ENCODE peak calls at places on chromosomes 6 and 20, in six cellular contexts. G is HCT116, L is psoas muscle, I is body of pancreas, R is fibroblast of lung, P is ascending aorta. T is an unnamed sample. For H3K4me1, the result is how much of the 10 kb centered on the place peaks cover.

GRCh38 chr6:119078449-119079287 is at the start of gene FAM184A:
- DNase-seq in G (peak), L (peak), I (peak), R (peak), P (peak), T (no peak)

GRCh38 chr20:13102237-13102636 is 93.5 kb downstream of the SPTLC3 start:
- DNase-seq in G (no peak), L (no peak), I (no peak), R (peak), P (no peak), T (no peak)

GRCh38 chr6:5135783-5136376 is 50.7 kb downstream of the PPP1R3G start:
- DNase-seq in G (peak), L (no peak), I (no peak), R (peak), P (no peak), T (no peak)

GRCh38 chr6:127475823-127476176 is 16.6 kb upstream of the KIAA0408 start:
- DNase-seq in G (no peak), L (peak), I (no peak), R (no peak), P (no peak), T (no peak)

GRCh38 chr20:34825530-34826362 is at the start of gene NCOA6:
- DNase-seq in G (peak), L (peak), I (peak), R (peak), P (peak), T (peak)

GRCh38 chr20:56343861-56344381 is 14.9 kb upstream of the FAM210B start:
- DNase-seq in G (no peak), L (no peak), I (peak), R (peak), P (no peak), T (no peak)

GRCh38 chr6:49269190-49269589 is 193.9 kb downstream of the MMUT start:
- DNase-seq in G (no peak), L (no peak), I (no peak), R (peak), P (no peak), T (no peak)

GRCh38 chr6:34102099-34102656 is 43.7 kb downstream of the GRM4 start:
- DNase-seq in G (no peak), L (no peak), I (no peak), R (no peak), P (no peak), T (no peak)

GRCh38 chr20:47273591-47274235 is 82.8 kb downstream of the ZMYND8 start:
- DNase-seq in G (no peak), L (no peak), I (no peak), R (peak), P (no peak), T (peak)

GRCh38 chr20:45910670-45911485 is 1.1 kb downstream of the PLTP start:
- DNase-seq in G (peak), L (peak), I (peak), R (peak), P (peak), T (peak)

GRCh38 chr6:22064558-22064957 is 232.3 kb downstream of the PRL start:
- DNase-seq in G (no peak), L (no peak), I (no peak), R (no peak), P (no peak), T (no peak)

DNA sequence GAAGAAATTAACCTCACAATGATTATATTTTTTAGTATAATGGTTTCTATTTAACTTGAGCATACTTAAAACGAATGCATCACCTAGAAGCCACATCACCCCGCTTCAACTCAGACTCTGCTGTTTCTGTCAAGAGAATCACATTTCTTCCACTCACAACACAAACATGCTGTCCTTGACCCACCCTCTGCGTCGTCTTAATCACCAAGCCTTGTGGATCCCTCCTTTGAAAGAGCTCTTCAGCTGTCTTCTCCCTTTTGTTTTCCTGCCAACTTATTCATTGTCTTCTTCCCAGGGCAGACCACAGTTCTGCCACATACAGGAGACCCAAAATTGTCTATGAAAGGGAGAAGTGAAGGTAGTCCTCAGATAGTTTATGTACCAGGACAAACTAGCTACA is 595.6 kb upstream of the AGPAT4 start:
- DNase-seq in G (no peak), L (no peak), I (no peak), R (no peak), P (no peak), T (no peak)
- H3K4me1 ChIP-seq in G (under half), L (under half), I (under half), R (under half), P (under half), T (under half)

DNA sequence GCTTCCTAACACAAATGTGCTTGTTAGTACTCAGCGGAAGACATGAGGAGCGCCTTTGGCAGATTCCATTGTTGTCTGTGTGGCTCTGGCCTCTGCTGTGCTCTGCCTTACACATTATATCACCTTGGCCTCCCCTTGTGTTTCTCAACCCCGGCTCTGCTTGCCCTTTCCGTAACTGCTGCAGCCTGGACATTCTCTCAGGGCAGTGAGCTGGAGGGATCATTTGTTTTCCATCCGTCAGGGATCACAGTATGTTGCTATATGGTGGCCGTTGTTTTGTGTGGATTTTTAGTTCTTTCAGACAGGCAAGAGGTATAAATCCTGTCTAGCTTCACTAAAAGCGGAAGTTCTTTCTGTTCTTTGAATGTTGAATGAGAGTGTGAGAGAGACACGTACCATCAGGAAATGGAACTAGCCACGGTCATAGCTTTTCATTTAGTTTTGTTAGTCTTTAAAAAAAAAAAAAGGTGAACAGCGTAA is 175.1 kb downstream of the JARID2 start:
- DNase-seq in G (no peak), L (no peak), I (no peak), R (no peak), P (no peak), T (no peak)
- H3K4me1 ChIP-seq in G (under half), L (under half), I (under half), R (under half), P (under half), T (under half)

DNA sequence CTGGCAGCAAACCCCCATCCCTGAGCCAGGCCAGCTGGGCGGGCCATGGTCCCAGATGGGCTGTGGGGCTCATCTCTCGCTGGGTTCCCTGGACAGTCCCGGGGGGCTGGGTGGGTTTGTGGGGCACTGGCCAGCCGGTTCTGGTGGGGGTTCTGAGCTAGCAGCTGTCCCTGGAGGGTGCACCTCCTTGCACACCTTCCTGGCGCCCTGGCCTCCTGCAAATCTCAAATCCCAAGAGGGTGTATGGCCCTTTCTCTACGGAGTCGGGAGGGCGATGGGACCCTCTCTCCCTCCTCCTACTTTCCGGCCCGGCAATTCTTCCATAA is 1.2 kb upstream of the LAMA5 start:
- DNase-seq in G (no peak), L (no peak), I (no peak), R (no peak), P (no peak), T (no peak)
- H3K4me1 ChIP-seq in G (half or more), L (half or more), I (half or more), R (under half), P (half or more), T (half or more)

GRCh38 chr6:149337330-149337729 is 19.8 kb downstream of the TAB2 start:
- DNase-seq in G (no peak), L (no peak), I (no peak), R (peak), P (no peak), T (no peak)

GRCh38 chr6:149334682-149335160 is 17.2 kb downstream of the TAB2 start:
- DNase-seq in G (peak), L (no peak), I (peak), R (peak), P (peak), T (peak)

GRCh38 chr6:149334201-149334600 is 16.7 kb downstream of the TAB2 start:
- DNase-seq in G (no peak), L (no peak), I (no peak), R (peak), P (no peak), T (no peak)

GRCh38 chr6:149336529-149336928 is 19.0 kb downstream of the TAB2 start:
- DNase-seq in G (no peak), L (no peak), I (no peak), R (peak), P (no peak), T (no peak)

DNA sequence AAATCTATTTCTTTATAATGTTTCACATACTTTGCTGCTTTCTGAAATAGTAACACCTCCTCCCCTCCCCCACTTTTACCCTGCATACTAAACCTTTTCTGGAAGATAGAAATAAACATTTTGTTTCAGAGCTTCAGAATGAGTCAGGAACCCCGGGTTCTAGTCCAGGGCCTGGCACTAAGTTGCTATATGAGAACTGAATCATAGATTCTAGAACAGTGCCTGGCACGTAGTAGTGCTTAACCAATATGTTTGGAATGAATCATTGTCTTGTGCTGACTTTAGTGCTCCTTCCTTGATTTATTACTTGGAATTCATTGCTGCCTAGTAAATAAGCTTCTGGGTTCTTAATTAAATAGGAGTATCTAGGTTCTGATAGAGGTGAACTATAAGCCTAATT is 18.4 kb downstream of the TAB2 start:
- DNase-seq in G (peak), L (peak), I (no peak), R (peak), P (no peak), T (no peak)
- H3K4me1 ChIP-seq in G (half or more), L (half or more), I (half or more), R (under half), P (half or more), T (half or more)

GRCh38 chr20:53866787-53867740 is 203.3 kb downstream of the BCAS1 start:
- DNase-seq in G (no peak), L (no peak), I (no peak), R (no peak), P (no peak), T (no peak)

GRCh38 chr20:53865905-53866786 is 204.2 kb downstream of the BCAS1 start:
- DNase-seq in G (no peak), L (no peak), I (peak), R (peak), P (no peak), T (peak)

GRCh38 chr20:53869466-53870258 is 200.7 kb downstream of the BCAS1 start:
- DNase-seq in G (peak), L (no peak), I (peak), R (peak), P (peak), T (peak)

GRCh38 chr20:53870426-53871199 is 199.8 kb downstream of the BCAS1 start:
- DNase-seq in G (no peak), L (no peak), I (no peak), R (no peak), P (no peak), T (no peak)

DNA sequence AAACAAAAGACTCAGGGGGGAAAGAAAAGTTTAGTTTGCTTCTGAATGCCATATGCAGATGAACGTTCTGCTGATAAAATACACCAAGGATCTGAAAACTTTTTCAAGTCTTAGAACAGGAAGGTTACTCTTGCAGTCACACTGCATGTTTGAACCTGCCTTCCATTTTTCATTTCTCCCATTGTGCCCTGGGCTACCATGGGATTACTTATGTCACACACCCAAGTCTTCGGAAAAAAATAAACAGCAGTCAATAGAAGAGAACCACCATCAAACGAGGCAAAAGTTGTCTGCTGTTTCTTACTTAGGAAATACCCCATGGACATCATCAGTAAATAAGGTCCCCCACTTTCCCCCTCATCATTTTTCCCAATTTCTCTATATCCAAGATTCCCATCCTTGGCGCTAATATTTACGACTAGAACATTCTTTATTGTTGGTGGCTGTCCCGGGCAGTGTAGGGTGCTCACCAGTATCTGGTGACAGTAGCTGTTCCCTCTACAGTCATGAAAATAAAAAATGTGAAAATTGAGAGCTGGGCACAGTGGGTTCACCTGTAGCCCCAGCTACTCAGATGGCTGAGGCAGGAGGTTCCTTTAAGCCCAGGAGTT is 202.5 kb downstream of the BCAS1 start:
- DNase-seq in G (no peak), L (no peak), I (no peak), R (no peak), P (no peak), T (no peak)
- H3K4me1 ChIP-seq in G (under half), L (under half), I (half or more), R (under half), P (under half), T (half or more)

GRCh38 chr6:37242042-37242428 is 15.5 kb upstream of the TBC1D22B start:
- DNase-seq in G (no peak), L (no peak), I (no peak), R (no peak), P (no peak), T (no peak)
- H3K4me1 ChIP-seq in G (half or more), L (half or more), I (under half), R (under half), P (half or more), T (half or more)

DNA sequence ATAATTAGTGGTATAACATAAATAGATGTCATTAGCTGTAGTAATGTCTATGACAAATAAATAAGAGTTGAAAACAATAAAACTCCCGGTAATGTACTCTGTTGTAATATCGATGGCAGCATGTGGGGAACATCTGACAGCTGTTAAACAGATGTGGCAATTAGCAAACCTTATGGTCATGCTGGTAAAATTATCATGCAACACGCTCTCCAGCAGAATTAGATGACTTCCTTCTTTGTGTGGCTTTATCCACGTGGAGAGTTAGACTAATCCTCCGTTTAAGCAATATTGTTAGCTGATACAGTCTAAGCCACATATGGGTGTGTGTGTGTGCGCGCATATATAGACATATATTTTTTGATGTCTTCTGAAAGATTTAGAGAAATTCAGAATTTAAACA is 77.7 kb upstream of the ZFP64 start:
- DNase-seq in G (no peak), L (no peak), I (no peak), R (no peak), P (no peak), T (no peak)
- H3K4me1 ChIP-seq in G (under half), L (under half), I (under half), R (under half), P (under half), T (under half)

DNA sequence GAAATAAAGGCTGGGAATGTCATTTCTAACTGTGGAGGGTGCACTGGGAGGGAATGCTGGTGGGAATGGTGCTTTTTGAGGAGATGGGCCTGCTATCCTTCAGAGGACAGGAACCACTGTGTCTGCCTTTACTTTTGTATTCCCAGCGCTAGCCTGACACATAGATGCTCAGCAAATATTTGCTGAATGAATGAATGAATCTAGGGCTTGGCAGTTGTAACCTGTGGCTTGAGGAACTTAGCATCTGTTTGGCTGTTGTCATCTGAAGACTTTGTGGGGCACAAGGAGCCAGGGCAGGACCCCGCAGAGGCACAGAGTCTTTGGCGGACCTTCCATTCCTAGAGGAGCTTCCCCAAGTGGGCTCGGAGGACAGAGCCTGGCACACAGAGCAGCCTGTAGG is 6.1 kb downstream of the TOX2 start:
- DNase-seq in G (no peak), L (no peak), I (no peak), R (no peak), P (no peak), T (no peak)
- H3K4me1 ChIP-seq in G (under half), L (under half), I (under half), R (under half), P (under half), T (half or more)

DNA sequence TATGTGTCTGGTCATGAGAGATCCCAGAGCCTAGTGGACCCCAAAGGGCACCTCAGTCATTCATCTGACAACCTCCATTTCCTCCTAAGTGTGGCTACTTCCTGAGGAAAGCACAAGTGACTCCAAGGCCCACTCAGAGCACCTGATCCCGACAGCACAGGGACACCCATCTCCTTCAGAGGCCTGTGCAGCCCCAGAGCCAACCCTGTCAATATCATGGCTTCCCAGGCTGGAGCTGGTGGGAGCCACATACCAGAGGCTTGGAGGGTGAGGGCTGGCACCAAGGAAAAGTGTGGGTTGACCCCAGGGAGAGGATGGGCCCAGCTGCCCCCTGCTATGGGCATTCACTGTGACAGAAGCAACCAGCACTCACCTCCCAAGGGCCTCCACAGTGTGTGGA is 117.3 kb downstream of the PSMB1 start:
- DNase-seq in G (no peak), L (no peak), I (no peak), R (no peak), P (peak), T (no peak)
- H3K4me1 ChIP-seq in G (under half), L (under half), I (under half), R (under half), P (under half), T (under half)

GRCh38 chr6:54031194-54031593 is 80.0 kb upstream of the MLIP start:
- DNase-seq in G (no peak), L (no peak), I (no peak), R (peak), P (no peak), T (no peak)
- H3K4me1 ChIP-seq in G (under half), L (half or more), I (under half), R (under half), P (under half), T (under half)